ENCODE peak calls at places on chromosomes 4 and X, in five cellular contexts. One of them, this sample, is unnamed.

GRCh38 chr4:155908187-155909139 is 5.0 kb downstream of the TDO2 start:
- DNase-seq in Panc1: no peak
- DNase-seq in cardiac fibroblast: no peak
- DNase-seq in Calu3: no peak
- DNase-seq in BE2C: no peak
- DNase-seq in this sample: no peak

GRCh38 chr4:118396881-118397666 is 44.3 kb upstream of the PRSS12 start:
- DNase-seq in Panc1: no peak
- DNase-seq in cardiac fibroblast: no peak
- DNase-seq in Calu3: no peak
- DNase-seq in BE2C: no peak
- DNase-seq in this sample: no peak

GRCh38 chrX:13418126-13419091 is 98.6 kb upstream of the ATXN3L start:
- DNase-seq in Calu3: no peak
- DNase-seq in cardiac fibroblast: peak; percentile 35
- DNase-seq in Panc1: no peak
- DNase-seq in BE2C: no peak
- DNase-seq in this sample: no peak

GRCh38 chr4:103011378-103012025 is 8.0 kb downstream of the SLC9B1 start:
- DNase-seq in Panc1: no peak
- DNase-seq in BE2C: no peak
- DNase-seq in Calu3: peak; percentile 23
- DNase-seq in cardiac fibroblast: peak; percentile 45
- DNase-seq in this sample: peak; percentile 55

GRCh38 chr4:89427765-89428164 is 120.2 kb upstream of the GPRIN3 start:
- DNase-seq in BE2C: no peak
- DNase-seq in cardiac fibroblast: no peak
- DNase-seq in Calu3: no peak
- DNase-seq in Panc1: no peak
- DNase-seq in this sample: no peak

GRCh38 chrX:56932106-56932505 is 63.2 kb downstream of the SPIN3 start:
- DNase-seq in BE2C: no peak
- DNase-seq in cardiac fibroblast: no peak
- DNase-seq in Calu3: no peak
- DNase-seq in Panc1: no peak
- DNase-seq in this sample: no peak

GRCh38 chrX:23292979-23293651 is 41.5 kb upstream of the PTCHD1 start:
- DNase-seq in cardiac fibroblast: no peak
- DNase-seq in Calu3: no peak
- DNase-seq in Panc1: no peak
- DNase-seq in BE2C: peak; percentile 26
- DNase-seq in this sample: no peak

GRCh38 chrX:129161108-129161507 is 362.2 kb downstream of the SMARCA1 start:
- DNase-seq in cardiac fibroblast: no peak
- DNase-seq in Calu3: no peak
- DNase-seq in Panc1: no peak
- DNase-seq in BE2C: no peak
- DNase-seq in this sample: peak; percentile 60

GRCh38 chrX:2781226-2781571 is 29.4 kb downstream of the XG start:
- DNase-seq in Calu3: no peak
- DNase-seq in Panc1: no peak
- DNase-seq in cardiac fibroblast: no peak
- DNase-seq in BE2C: no peak
- DNase-seq in this sample: no peak

GRCh38 chrX:34880656-34881055 is 61.9 kb upstream of the FAM47B start:
- DNase-seq in Panc1: no peak
- DNase-seq in BE2C: no peak
- DNase-seq in cardiac fibroblast: peak; percentile 72
- DNase-seq in Calu3: no peak
- DNase-seq in this sample: no peak

GRCh38 chrX:3191186-3191585 is 149.9 kb downstream of the ARSF start:
- DNase-seq in Panc1: no peak
- DNase-seq in BE2C: no peak
- DNase-seq in cardiac fibroblast: no peak
- DNase-seq in Calu3: no peak
- DNase-seq in this sample: no peak

GRCh38 chr4:1462768-1463075 is 56.5 kb upstream of the NKX1-1 start:
- DNase-seq in cardiac fibroblast: no peak
- DNase-seq in Calu3: no peak
- DNase-seq in Panc1: no peak
- DNase-seq in BE2C: no peak
- DNase-seq in this sample: no peak

GRCh38 chr4:10619220-10619619 is 65.3 kb downstream of the CLNK start:
- DNase-seq in Calu3: no peak
- DNase-seq in BE2C: no peak
- DNase-seq in Panc1: no peak
- DNase-seq in cardiac fibroblast: peak; percentile 25
- DNase-seq in this sample: no peak

GRCh38 chr4:37890501-37891220 is at the start of gene TBC1D1:
- DNase-seq in Calu3: peak; percentile 44
- DNase-seq in BE2C: no peak
- DNase-seq in Panc1: no peak
- DNase-seq in cardiac fibroblast: no peak
- DNase-seq in this sample: peak; percentile 74

GRCh38 chr4:94711635-94712034 is 46.1 kb upstream of the BMPR1B start:
- DNase-seq in Calu3: no peak
- DNase-seq in BE2C: no peak
- DNase-seq in Panc1: no peak
- DNase-seq in cardiac fibroblast: no peak
- DNase-seq in this sample: no peak

GRCh38 chr4:83258463-83258862 is 26.1 kb downstream of the COQ2 start:
- DNase-seq in Calu3: no peak
- DNase-seq in cardiac fibroblast: no peak
- DNase-seq in BE2C: no peak
- DNase-seq in Panc1: no peak
- DNase-seq in this sample: no peak

GRCh38 chrX:46626566-46626965 is 53.0 kb downstream of the CHST7 start:
- DNase-seq in cardiac fibroblast: peak; percentile 28
- DNase-seq in Calu3: no peak
- DNase-seq in Panc1: no peak
- DNase-seq in BE2C: no peak
- DNase-seq in this sample: no peak

GRCh38 chrX:15854080-15854655 is 445 bp downstream of the AP1S2 start:
- DNase-seq in BE2C: peak; percentile 60
- DNase-seq in cardiac fibroblast: no peak
- DNase-seq in Panc1: no peak
- DNase-seq in Calu3: peak; percentile 73
- DNase-seq in this sample: peak; percentile 85

GRCh38 chr4:188008377-188008776 is 12.8 kb downstream of the ZFP42 start:
- DNase-seq in BE2C: no peak
- DNase-seq in Calu3: no peak
- DNase-seq in Panc1: no peak
- DNase-seq in cardiac fibroblast: peak; percentile 89
- DNase-seq in this sample: no peak

GRCh38 chr4:21205821-21206531 is 505.7 kb downstream of the PACRGL start:
- DNase-seq in Calu3: no peak
- DNase-seq in cardiac fibroblast: no peak
- DNase-seq in Panc1: no peak
- DNase-seq in BE2C: no peak
- DNase-seq in this sample: no peak

GRCh38 chr4:24969486-24969885 is 56.6 kb upstream of the CCDC149 start:
- DNase-seq in Calu3: no peak
- DNase-seq in cardiac fibroblast: no peak
- DNase-seq in BE2C: no peak
- DNase-seq in Panc1: no peak
- DNase-seq in this sample: peak; percentile 14

GRCh38 chrX:150773117-150773516 is 79.9 kb downstream of the MTMR1 start:
- DNase-seq in BE2C: no peak
- DNase-seq in Panc1: no peak
- DNase-seq in Calu3: no peak
- DNase-seq in cardiac fibroblast: no peak
- DNase-seq in this sample: no peak

GRCh38 chrX:151973851-151974335 is 583 bp downstream of the GABRE start:
- DNase-seq in BE2C: no peak
- DNase-seq in cardiac fibroblast: peak; percentile 29
- DNase-seq in Panc1: no peak
- DNase-seq in Calu3: peak; percentile 37
- DNase-seq in this sample: no peak

GRCh38 chrX:27765718-27766117 is 42.1 kb upstream of the MAGEB10 start:
- DNase-seq in cardiac fibroblast: no peak
- DNase-seq in BE2C: no peak
- DNase-seq in Panc1: no peak
- DNase-seq in Calu3: peak; percentile 3
- DNase-seq in this sample: no peak

GRCh38 chr4:41620594-41621256 is 82.8 kb downstream of the LIMCH1 start:
- DNase-seq in cardiac fibroblast: no peak
- DNase-seq in Panc1: no peak
- DNase-seq in Calu3: no peak
- DNase-seq in BE2C: peak; percentile 51
- DNase-seq in this sample: peak; percentile 58

GRCh38 chr4:174318829-174319764 is 35.4 kb downstream of the CEP44 start:
- DNase-seq in Panc1: peak; percentile 10
- DNase-seq in Calu3: no peak
- DNase-seq in cardiac fibroblast: peak; percentile 71
- DNase-seq in BE2C: no peak
- DNase-seq in this sample: peak; percentile 58

GRCh38 chrX:153500676-153501280 is 6.0 kb downstream of the BGN start:
- DNase-seq in cardiac fibroblast: no peak
- DNase-seq in Panc1: no peak
- DNase-seq in BE2C: no peak
- DNase-seq in Calu3: no peak
- DNase-seq in this sample: no peak

GRCh38 chrX:100731441-100732281 is at the start of gene SYTL4:
- DNase-seq in BE2C: no peak
- DNase-seq in Panc1: no peak
- DNase-seq in cardiac fibroblast: peak; percentile 9
- DNase-seq in Calu3: peak; percentile 51
- DNase-seq in this sample: peak; percentile 70

GRCh38 chr4:144302704-144303536 is 162.4 kb upstream of the GYPA start:
- DNase-seq in Calu3: no peak
- DNase-seq in BE2C: no peak
- DNase-seq in Panc1: no peak
- DNase-seq in cardiac fibroblast: no peak
- DNase-seq in this sample: no peak

GRCh38 chrX:49842603-49843002 is 13.5 kb downstream of the PAGE4 start:
- DNase-seq in Panc1: no peak
- DNase-seq in cardiac fibroblast: no peak
- DNase-seq in BE2C: no peak
- DNase-seq in Calu3: no peak
- DNase-seq in this sample: no peak

GRCh38 chr4:138919094-138919936 is 96.3 kb upstream of the NOCT start:
- DNase-seq in cardiac fibroblast: peak; percentile 82
- DNase-seq in Calu3: peak; percentile 79
- DNase-seq in Panc1: no peak
- DNase-seq in BE2C: peak; percentile 79
- DNase-seq in this sample: peak; percentile 96

GRCh38 chr4:185201983-185202962 is 1.5 kb downstream of the CFAP97 start:
- DNase-seq in BE2C: peak; percentile 43
- DNase-seq in Panc1: no peak
- DNase-seq in cardiac fibroblast: peak; percentile 58
- DNase-seq in Calu3: peak; percentile 60
- DNase-seq in this sample: no peak

GRCh38 chrX:113743069-113743468 is 840.8 kb upstream of the HTR2C start:
- DNase-seq in Panc1: no peak
- DNase-seq in BE2C: no peak
- DNase-seq in cardiac fibroblast: no peak
- DNase-seq in Calu3: no peak
- DNase-seq in this sample: no peak

GRCh38 chr4:120838784-120839183 is 83.7 kb downstream of the PRDM5 start:
- DNase-seq in Calu3: no peak
- DNase-seq in cardiac fibroblast: no peak
- DNase-seq in BE2C: no peak
- DNase-seq in Panc1: no peak
- DNase-seq in this sample: no peak

GRCh38 chr4:147840846-147841732 is 109.2 kb downstream of the ARHGAP10 start:
- DNase-seq in Panc1: no peak
- DNase-seq in BE2C: no peak
- DNase-seq in cardiac fibroblast: no peak
- DNase-seq in Calu3: no peak
- DNase-seq in this sample: no peak

GRCh38 chr4:36610628-36611027 is 329.2 kb downstream of the DTHD1 start:
- DNase-seq in BE2C: no peak
- DNase-seq in Calu3: no peak
- DNase-seq in cardiac fibroblast: no peak
- DNase-seq in Panc1: no peak
- DNase-seq in this sample: no peak

GRCh38 chr4:110119880-110120279 is 78.5 kb downstream of the ELOVL6 start:
- DNase-seq in Panc1: no peak
- DNase-seq in cardiac fibroblast: peak; percentile 77
- DNase-seq in BE2C: no peak
- DNase-seq in Calu3: no peak
- DNase-seq in this sample: no peak

GRCh38 chrX:413322-414201 is 26.9 kb upstream of the PPP2R3B start:
- DNase-seq in Calu3: no peak
- DNase-seq in Panc1: no peak
- DNase-seq in cardiac fibroblast: peak; percentile 27
- DNase-seq in BE2C: no peak
- DNase-seq in this sample: peak; percentile 87

DNA sequence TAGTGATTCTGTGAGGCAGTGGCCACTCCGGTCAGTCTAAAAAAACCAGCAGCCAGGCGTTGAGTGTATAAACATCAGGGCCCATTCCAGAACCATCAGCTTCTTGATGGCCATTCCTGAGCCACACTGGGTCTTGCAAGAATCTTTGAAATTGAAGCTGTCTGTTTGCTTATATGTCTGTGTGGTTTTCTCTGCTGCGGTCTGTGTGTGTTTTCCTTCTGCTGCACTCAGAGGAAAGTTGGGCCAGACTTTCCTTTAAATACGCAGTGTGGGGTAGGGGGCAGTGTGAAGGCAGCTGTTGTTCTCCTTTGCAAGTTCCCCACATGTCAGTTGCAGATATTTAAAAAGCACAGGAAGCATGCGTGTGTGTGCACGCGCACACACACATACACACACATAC is 32.2 kb downstream of the CCKAR start:
- DNase-seq in cardiac fibroblast: no peak
- DNase-seq in BE2C: no peak
- DNase-seq in Panc1: no peak
- DNase-seq in Calu3: no peak
- DNase-seq in this sample: no peak
- TF ChIP-seq CTCF in cardiac fibroblast: no peak
- TF ChIP-seq CTCF in BE2C: no peak
- TF ChIP-seq CTCF in Panc1: no peak
- TF ChIP-seq CTCF in Calu3: no peak
- TF ChIP-seq CTCF in this sample: no peak

GRCh38 chr4:159444668-159445067 is 341.8 kb downstream of the RAPGEF2 start:
- DNase-seq in BE2C: no peak
- DNase-seq in cardiac fibroblast: peak; percentile 38
- DNase-seq in Panc1: no peak
- DNase-seq in Calu3: no peak
- DNase-seq in this sample: no peak
- TF ChIP-seq CTCF in BE2C: peak; percentile 9
- TF ChIP-seq CTCF in cardiac fibroblast: peak; percentile 17
- TF ChIP-seq CTCF in Panc1: peak; percentile 16
- TF ChIP-seq CTCF in Calu3: no peak
- TF ChIP-seq CTCF in this sample: peak; percentile 47

GRCh38 chrX:24301806-24302205 is 12.1 kb downstream of the SUPT20HL2 start:
- DNase-seq in Panc1: no peak
- DNase-seq in Calu3: no peak
- DNase-seq in cardiac fibroblast: no peak
- DNase-seq in BE2C: no peak
- DNase-seq in this sample: no peak
- TF ChIP-seq CTCF in Panc1: no peak
- TF ChIP-seq CTCF in Calu3: no peak
- TF ChIP-seq CTCF in cardiac fibroblast: no peak
- TF ChIP-seq CTCF in BE2C: no peak
- TF ChIP-seq CTCF in this sample: no peak

GRCh38 chrX:123450217-123450616 is 266.1 kb downstream of the GRIA3 start:
- DNase-seq in cardiac fibroblast: peak; percentile 28
- DNase-seq in BE2C: no peak
- DNase-seq in Panc1: peak; percentile 5
- DNase-seq in Calu3: peak; percentile 11
- DNase-seq in this sample: peak; percentile 52
- TF ChIP-seq CTCF in cardiac fibroblast: peak; percentile 37
- TF ChIP-seq CTCF in BE2C: peak; percentile 22
- TF ChIP-seq CTCF in Panc1: peak; percentile 55
- TF ChIP-seq CTCF in Calu3: no peak
- TF ChIP-seq CTCF in this sample: peak; percentile 70

This sample was measured in endodermal cell.